ENCODE peak calls at places on chromosomes 5 and 9, in six cellular contexts. B is DND-41, E is endodermal cell, Z is cardiac muscle cell, V is IMR-90, T is heart right ventricle. N is an unnamed sample. For H3K4me1 and H3K27me3, the result is how much of the 10 kb centered on the place peaks cover.

GRCh38 chr5:145531038-145531734 is 304.0 kb downstream of the PRELID2 start:
- DNase-seq in B (no peak), E (no peak), Z (peak), V (peak), T (no peak), N (no peak)

GRCh38 chr5:14781106-14781505 is 90.5 kb downstream of the ANKH start:
- DNase-seq in B (no peak), E (no peak), Z (peak), V (peak), T (no peak), N (no peak)

GRCh38 chr5:127871448-127872153 is 168.4 kb downstream of the CCDC192 start:
- DNase-seq in B (no peak), E (no peak), Z (peak), V (no peak), T (no peak), N (no peak)

GRCh38 chr5:138366556-138367382 is 14.3 kb downstream of the KDM3B start:
- DNase-seq in B (no peak), E (no peak), Z (no peak), V (no peak), T (no peak), N (no peak)

GRCh38 chr5:149618581-149619248 is 37.4 kb downstream of the ARHGEF37 start:
- DNase-seq in B (peak), E (peak), Z (peak), V (peak), T (no peak), N (peak)

GRCh38 chr9:136567651-136568287 is 21.9 kb upstream of the NOTCH1 start:
- DNase-seq in B (no peak), E (peak), Z (peak), V (peak), T (peak), N (peak)

GRCh38 chr9:137459601-137460362 is 648 bp upstream of the NSMF start:
- DNase-seq in B (no peak), E (no peak), Z (no peak), V (no peak), T (no peak), N (no peak)

GRCh38 chr5:73747696-73748380 is 121.8 kb downstream of the ARHGEF28 start:
- DNase-seq in B (no peak), E (no peak), Z (peak), V (no peak), T (no peak), N (peak)

GRCh38 chr9:71830131-71830530 is 61.8 kb upstream of the CEMIP2 start:
- DNase-seq in B (no peak), E (no peak), Z (no peak), V (no peak), T (no peak), N (no peak)

GRCh38 chr5:157126-157715 is 34.1 kb upstream of the LRRC14B start:
- DNase-seq in B (no peak), E (peak), Z (no peak), V (no peak), T (no peak), N (no peak)

GRCh38 chr5:149809919-149810691 is 80.0 kb downstream of the PPARGC1B start:
- DNase-seq in B (no peak), E (no peak), Z (no peak), V (no peak), T (no peak), N (no peak)

GRCh38 chr5:172117977-172118701 is 69.9 kb downstream of the STK10 start:
- DNase-seq in B (no peak), E (no peak), Z (no peak), V (no peak), T (no peak), N (no peak)

DNA sequence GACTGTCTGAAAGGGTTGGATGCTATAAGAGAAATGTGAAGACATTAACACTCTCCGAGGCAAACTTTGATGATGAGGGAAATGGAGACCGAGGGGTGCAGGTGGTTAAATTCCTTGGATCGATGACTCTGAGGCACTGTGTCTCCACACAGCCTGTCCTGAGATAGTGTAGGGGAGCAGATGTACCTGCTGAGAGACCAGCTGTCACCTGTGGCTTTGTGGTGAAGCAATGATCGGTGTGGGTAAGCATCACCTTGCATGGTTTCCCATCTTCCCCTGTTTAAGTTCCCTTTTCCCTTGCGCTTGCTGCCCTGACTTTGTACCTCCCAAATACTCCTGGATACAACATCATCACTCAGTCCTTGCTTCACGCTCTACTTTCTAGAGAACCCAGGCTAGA is 9.8 kb upstream of the MIER3 start:
- DNase-seq in B (no peak), E (no peak), Z (no peak), V (no peak), T (no peak), N (no peak)
- H3K4me1 ChIP-seq in B (under half), E (under half), Z (under half), V (under half), T (under half), N (under half)

GRCh38 chr5:168017313-168017712 is 274.1 kb upstream of the WWC1 start:
- DNase-seq in B (no peak), E (no peak), Z (no peak), V (no peak), T (no peak), N (no peak)
- H3K27me3 ChIP-seq in B (under half), E (under half), Z (under half), V (under half), T (under half), N (under half)

DNA sequence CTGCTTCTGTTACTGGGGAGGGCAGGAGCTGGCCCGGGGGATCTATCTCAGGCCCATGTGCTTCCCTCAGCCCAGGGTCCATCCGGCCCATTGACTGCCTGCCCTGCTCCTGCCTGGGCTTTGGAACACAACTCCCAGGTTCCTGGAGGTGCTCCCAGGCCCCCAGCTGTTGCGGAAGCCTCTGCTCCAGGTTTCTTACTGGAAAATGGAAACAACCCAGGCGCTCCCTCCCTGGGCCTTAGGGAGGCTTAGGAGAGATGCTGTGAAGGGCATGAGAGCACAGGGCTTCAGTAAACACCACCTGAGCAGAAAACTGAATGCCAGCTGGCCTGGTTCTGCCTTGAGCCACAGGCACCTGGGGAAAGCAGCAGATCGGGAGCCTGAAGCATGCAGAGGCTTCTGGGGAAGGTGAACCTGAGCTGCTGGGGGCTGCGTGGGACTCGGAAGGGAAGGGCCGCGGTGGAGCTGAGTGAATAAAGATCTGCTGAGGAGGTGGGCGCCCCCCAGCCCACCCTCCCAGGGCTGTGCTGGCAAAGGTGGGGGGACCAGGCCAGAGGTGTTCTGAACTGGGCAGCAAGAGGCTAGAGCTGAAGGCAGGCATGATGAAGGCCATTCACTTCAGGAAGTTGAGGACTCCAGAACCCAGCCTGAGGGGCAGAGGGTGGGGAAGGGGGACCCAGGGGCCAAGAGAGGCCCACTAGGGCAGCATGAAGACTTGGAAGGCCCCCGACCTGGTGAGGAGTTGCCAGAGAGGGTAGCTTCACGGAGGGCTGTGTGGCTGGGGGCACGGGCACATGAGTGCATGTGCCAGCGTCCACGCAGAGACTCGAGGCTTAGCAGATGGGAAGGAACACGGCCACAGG is 64.8 kb downstream of the SHB start:
- DNase-seq in B (no peak), E (no peak), Z (no peak), V (no peak), T (no peak), N (no peak)
- H3K4me3 ChIP-seq in B (no peak), E (no peak), Z (no peak), V (no peak), T (no peak), N (no peak)

GRCh38 chr5:80961376-80962281 is 1.5 kb downstream of the RASGRF2 start:
- DNase-seq in B (no peak), E (no peak), Z (no peak), V (peak), T (no peak), N (peak)
- H3K4me1 ChIP-seq in B (under half), E (under half), Z (under half), V (under half), T (under half), N (half or more)

GRCh38 chr5:1221721-1222120 is 3.5 kb upstream of the SLC6A18 start:
- DNase-seq in B (no peak), E (no peak), Z (no peak), V (no peak), T (no peak), N (no peak)

GRCh38 chr5:1222147-1222546 is 3.0 kb upstream of the SLC6A18 start:
- DNase-seq in B (no peak), E (no peak), Z (no peak), V (no peak), T (no peak), N (no peak)

GRCh38 chr5:1224631-1225030 is 550 bp upstream of the SLC6A18 start:
- DNase-seq in B (no peak), E (no peak), Z (no peak), V (no peak), T (no peak), N (no peak)

GRCh38 chr5:1222621-1223277 is 2.4 kb upstream of the SLC6A18 start:
- DNase-seq in B (no peak), E (no peak), Z (no peak), V (no peak), T (no peak), N (no peak)

DNA sequence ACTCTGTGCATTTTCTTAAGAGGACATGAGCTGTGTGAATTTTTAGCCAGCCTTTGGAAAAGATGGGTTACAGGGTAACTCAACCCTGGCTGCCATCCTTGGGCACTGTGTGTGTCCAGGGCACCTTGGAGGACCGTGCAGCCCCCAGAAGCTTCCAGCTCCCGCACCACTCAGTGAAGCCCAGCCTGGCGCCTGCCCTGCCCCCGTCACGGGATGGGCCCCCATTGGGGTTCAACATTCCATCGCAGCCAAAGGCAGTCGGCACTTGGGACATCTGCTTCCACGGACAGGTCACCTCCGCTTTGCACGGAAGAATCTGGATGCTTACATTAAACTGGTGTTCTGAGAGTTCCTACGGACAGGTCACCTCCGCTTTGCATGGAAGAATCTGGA is 1.9 kb upstream of the SLC6A18 start:
- DNase-seq in B (no peak), E (no peak), Z (no peak), V (no peak), T (no peak), N (no peak)
- H3K27me3 ChIP-seq in B (under half), E (under half), Z (under half), V (under half), T (under half), N (under half)